ENCODE peak calls at places on chromosomes 2 and 18, in eight cellular contexts. A, D, W, S, P, E, L and J are unnamed samples.

GRCh38 chr2:170930132-170931109 is 1.4 kb downstream of the GORASP2 start:
- DNase-seq in P (peak; percentile 79), E (peak; percentile 68), L (no peak), S (no peak), D (peak; percentile 27), A (no peak), W (no peak), J (peak; percentile 37)

GRCh38 chr2:42929985-42930581 is 137.7 kb upstream of the HAAO start:
- DNase-seq in W (no peak), L (peak; percentile 62), D (no peak), P (no peak), A (no peak), E (peak; percentile 89), S (no peak), J (no peak)

GRCh38 chr2:88099798-88100488 is 27.9 kb downstream of the FABP1 start:
- DNase-seq in E (peak; percentile 63), W (no peak), P (peak; percentile 82), L (peak; percentile 75), S (no peak), D (no peak), A (no peak), J (no peak)

GRCh38 chr2:75098856-75099255 is 100.5 kb downstream of the TACR1 start:
- DNase-seq in L (no peak), D (no peak), S (no peak), E (peak; percentile 66), P (no peak), A (no peak), W (no peak), J (no peak)

GRCh38 chr2:105610444-105611327 is 134.0 kb upstream of the NCK2 start:
- DNase-seq in E (no peak), A (no peak), W (no peak), S (no peak), P (no peak), L (no peak), D (no peak), J (no peak)

GRCh38 chr2:60958361-60958760 is 59.2 kb upstream of the PEX13 start:
- DNase-seq in S (peak; percentile 8), L (no peak), A (no peak), P (no peak), W (no peak), E (peak; percentile 40), D (no peak), J (no peak)

GRCh38 chr2:84940088-84940470 is 30.9 kb upstream of the KCMF1 start:
- DNase-seq in E (no peak), W (no peak), P (no peak), S (no peak), D (no peak), A (no peak), L (no peak), J (no peak)

GRCh38 chr2:97935719-97936161 is 60.0 kb downstream of the TMEM131 start:
- DNase-seq in L (no peak), A (no peak), P (peak; percentile 60), S (peak; percentile 13), D (peak; percentile 26), W (no peak), E (peak; percentile 82), J (no peak)

GRCh38 chr2:232884001-232884421 is 13.9 kb downstream of the SNORC start:
- DNase-seq in E (no peak), L (no peak), W (no peak), S (no peak), P (no peak), A (peak; percentile 8), D (no peak), J (no peak)

DNA sequence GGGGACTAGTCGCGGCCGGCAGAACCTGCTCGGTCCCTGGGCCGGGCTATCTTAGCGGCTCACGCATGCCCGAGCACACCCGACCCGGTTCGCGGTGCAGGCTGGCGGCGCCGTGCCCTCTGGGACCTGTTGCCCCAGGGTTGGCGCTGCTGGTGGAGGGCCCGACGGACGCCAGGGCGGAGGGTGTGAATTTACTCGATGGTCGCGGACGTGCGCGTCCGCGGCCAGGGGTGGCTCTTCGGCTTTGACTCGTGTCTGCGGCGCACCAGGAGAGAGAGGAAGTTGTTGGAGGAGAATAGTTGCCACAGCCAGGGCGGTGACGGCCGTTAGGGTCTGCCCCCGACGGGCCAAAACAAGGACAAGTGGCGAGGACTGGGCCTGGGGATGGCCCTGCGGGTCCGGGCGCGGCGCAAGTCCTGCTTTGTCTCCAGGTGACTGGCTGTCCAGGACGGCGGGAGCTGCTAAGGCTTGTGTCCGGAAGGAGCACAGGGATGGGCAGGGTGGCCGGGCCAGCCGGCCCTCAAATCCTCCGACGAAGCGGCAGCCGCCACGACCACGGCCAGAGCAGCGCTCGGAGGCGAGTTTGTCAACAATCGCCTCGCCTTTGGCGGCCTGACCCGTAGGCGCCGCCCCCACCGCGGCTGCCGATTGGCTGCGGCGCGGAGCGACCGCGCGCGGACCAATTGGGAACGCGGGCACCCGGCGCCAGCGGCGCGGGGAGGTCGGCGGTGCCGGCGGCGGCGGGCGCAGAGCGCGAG is 1.3 kb downstream of the BCL2L11 start:
- DNase-seq in A (peak; percentile 89), D (peak; percentile 92), L (peak; percentile 95), S (peak; percentile 55), P (peak; percentile 93), W (peak; percentile 83), E (peak; percentile 95), J (peak; percentile 90)
- H3K27ac ChIP-seq in A (peak overlapping the region; percentile 92), D (peak overlapping the region; percentile 99), L (peak overlapping the region; percentile 93), S (peak overlapping the region; percentile 22), P (peak overlapping the region; percentile 81), W (peak overlapping the region; percentile 62), E (no peak overlapping the region), J (peak overlapping the region; percentile 87)

GRCh38 chr2:71224935-71225334 is 2.0 kb downstream of the PAIP2B start:
- DNase-seq in W (no peak), S (no peak), D (no peak), L (no peak), E (no peak), P (no peak), A (no peak), J (no peak)
- H3K4me3 ChIP-seq in W (no peak overlapping the region), S (no peak overlapping the region), D (no peak overlapping the region), L (peak overlapping the region; percentile 90), E (no peak overlapping the region), P (no peak overlapping the region), A (peak overlapping the region; percentile 90), J (no peak overlapping the region)

GRCh38 chr2:160825433-160825832 is 331.8 kb upstream of the RBMS1 start:
- DNase-seq in W (no peak), P (no peak), E (no peak), S (no peak), A (no peak), D (no peak), L (no peak), J (no peak)

GRCh38 chr2:160828076-160828475 is 332.2 kb upstream of the TANK start:
- DNase-seq in W (no peak), E (no peak), L (no peak), S (no peak), D (no peak), A (no peak), P (no peak), J (no peak)
- H3K9me3 ChIP-seq in W (peaks cover 24% of the 10 kb centered on the region), E (peaks cover 2% of the 10 kb centered on the region), L (peaks cover 21% of the 10 kb centered on the region), S (peaks cover 7% of the 10 kb centered on the region), D (peaks cover 19% of the 10 kb centered on the region), A (peaks cover 53% of the 10 kb centered on the region), P (peaks cover 2% of the 10 kb centered on the region), J (no peaks in the 10 kb centered on the region)

DNA sequence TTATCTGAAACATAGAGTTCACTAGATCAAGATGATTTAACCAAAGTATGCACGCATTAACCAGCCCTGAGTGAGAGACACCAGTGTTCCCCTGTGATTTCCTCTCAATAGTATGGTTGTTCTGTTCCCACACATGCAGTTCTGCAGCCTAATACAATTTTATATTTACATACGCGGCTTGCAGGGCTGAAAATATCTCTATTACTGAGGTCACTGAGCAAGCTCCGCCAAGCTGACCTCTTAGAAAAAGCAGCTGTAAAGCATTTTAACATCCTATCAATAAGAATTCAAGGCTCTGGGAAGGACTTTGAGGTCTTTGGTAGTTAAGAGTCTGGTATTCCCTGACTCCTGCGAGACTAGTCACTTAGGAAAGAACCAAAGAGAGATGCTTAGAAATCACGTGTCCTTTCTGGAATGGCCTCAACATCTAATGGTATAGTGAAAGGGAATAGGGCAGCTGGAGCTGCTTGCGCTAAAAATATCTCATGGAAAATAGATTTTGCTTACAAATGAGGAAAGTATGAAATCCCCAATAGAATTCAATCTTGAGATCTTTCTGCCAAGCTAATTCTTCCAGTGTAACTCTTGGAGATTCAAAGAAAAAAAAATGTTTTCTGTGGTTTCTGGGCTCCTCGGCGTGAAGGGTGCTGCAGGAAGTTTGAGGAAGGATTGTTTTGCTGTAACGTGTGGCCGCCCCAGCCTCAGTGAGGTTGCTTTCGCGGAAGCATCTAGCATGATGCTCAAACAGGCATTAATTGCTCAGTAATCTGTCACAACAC is 59.2 kb downstream of the DOCK10 start:
- DNase-seq in E (peak; percentile 80), P (no peak), A (peak; percentile 18), W (no peak), L (peak; percentile 50), D (no peak), S (peak; percentile 61), J (peak; percentile 71)
- H3K27ac ChIP-seq in E (peak overlapping the region; percentile 83), P (no peak overlapping the region), A (peak overlapping the region; percentile 69), W (peak overlapping the region; percentile 85), L (peak overlapping the region; percentile 10), D (no peak overlapping the region), S (peak overlapping the region; percentile 88), J (peak overlapping the region; percentile 49)

GRCh38 chr18:44715245-44715644 is 34.6 kb downstream of the SETBP1 start:
- DNase-seq in D (no peak), A (no peak), S (no peak), P (no peak), W (peak; percentile 67), E (peak; percentile 92), L (peak; percentile 80), J (no peak)
- H3K4me3 ChIP-seq in D (no peak overlapping the region), A (no peak overlapping the region), S (no peak overlapping the region), P (no peak overlapping the region), W (no peak overlapping the region), E (peak overlapping the region; percentile 41), L (no peak overlapping the region), J (no peak overlapping the region)